ENCODE peak calls at places on chromosomes 2 and 18, in five cellular contexts. B is KG1, F is T-helper 1 cell, M is non-pigmented ciliary epithelial cell, U is progenitor cell of endocrine pancreas. N is an unnamed sample.

GRCh38 chr2:73006969-73007710 is 64.4 kb downstream of the SFXN5 start:
- DNase-seq in F (no peak), U (no peak), M (no peak), B (no peak), N (no peak)

GRCh38 chr2:182446087-182446486 is 19.3 kb upstream of the PDE1A start:
- DNase-seq in M (no peak), U (no peak), B (no peak), F (no peak), N (no peak)

GRCh38 chr2:126900646-126901319 is 2.1 kb downstream of the TEX51 start:
- DNase-seq in F (no peak), U (peak), B (no peak), M (no peak), N (peak)

GRCh38 chr18:6543330-6543908 is 128.7 kb upstream of the L3MBTL4 start:
- DNase-seq in F (no peak), B (no peak), U (no peak), M (no peak), N (no peak)

GRCh38 chr2:237727363-237727762 is 71.2 kb upstream of the RBM44 start:
- DNase-seq in B (no peak), F (no peak), U (no peak), M (no peak), N (no peak)

GRCh38 chr2:232857158-232857563 is 12.9 kb upstream of the SNORC start:
- DNase-seq in U (no peak), M (no peak), B (no peak), F (no peak), N (no peak)

GRCh38 chr2:84821806-84822205 is 59.1 kb downstream of the TRABD2A start:
- DNase-seq in F (no peak), U (no peak), B (no peak), M (no peak), N (no peak)

GRCh38 chr18:8744038-8744437 is 38.7 kb downstream of the MTCL1 start:
- DNase-seq in B (no peak), M (no peak), U (no peak), F (no peak), N (no peak)

GRCh38 chr18:75031717-75032317 is 177.1 kb downstream of the PTGR3 start:
- DNase-seq in F (no peak), M (no peak), U (no peak), B (no peak), N (no peak)

GRCh38 chr2:100786985-100787384 is 33.0 kb upstream of the NPAS2 start:
- DNase-seq in U (no peak), B (no peak), F (no peak), M (no peak), N (no peak)

GRCh38 chr2:84807063-84807485 is 73.8 kb downstream of the TRABD2A start:
- DNase-seq in U (no peak), B (no peak), F (no peak), M (peak), N (no peak)

GRCh38 chr2:10287766-10288165 is 14.9 kb upstream of the HPCAL1 start:
- DNase-seq in B (no peak), M (no peak), U (no peak), F (no peak), N (no peak)

GRCh38 chr2:104853401-104853925 is 452 bp upstream of the POU3F3 start:
- DNase-seq in F (no peak), B (no peak), U (no peak), M (no peak), N (no peak)

GRCh38 chr2:183389546-183390080 is 265.4 kb downstream of the NUP35 start:
- DNase-seq in F (no peak), M (no peak), U (no peak), B (no peak), N (no peak)

GRCh38 chr2:30691948-30692828 is 115.1 kb downstream of the CAPN13 start:
- DNase-seq in U (no peak), F (no peak), M (no peak), B (no peak), N (peak)

GRCh38 chr2:1590611-1591460 is 153.5 kb downstream of the PXDN start:
- DNase-seq in M (no peak), F (no peak), U (no peak), B (no peak), N (peak)

GRCh38 chr2:72095364-72095763 is 52.3 kb downstream of the CYP26B1 start:
- DNase-seq in M (no peak), F (no peak), U (no peak), B (no peak), N (peak)

GRCh38 chr18:48741866-48742265 is 203.0 kb downstream of the CTIF start:
- DNase-seq in B (no peak), M (no peak), F (no peak), U (no peak), N (no peak)

GRCh38 chr2:97936199-97936598 is 59.5 kb downstream of the TMEM131 start:
- DNase-seq in U (peak), B (no peak), M (no peak), F (no peak), N (no peak)

GRCh38 chr2:101893676-101894381 is 97.9 kb upstream of the IL1R2 start:
- DNase-seq in B (no peak), M (no peak), F (no peak), U (no peak), N (no peak)

GRCh38 chr2:110126086-110126773 is 10.6 kb upstream of the MALL start:
- DNase-seq in U (no peak), M (no peak), F (no peak), B (no peak), N (no peak)

GRCh38 chr18:1353025-1353424 is 448.4 kb downstream of the ADCYAP1 start:
- DNase-seq in F (no peak), M (no peak), B (no peak), U (no peak), N (no peak)